ENCODE peak calls at places on chromosomes 13 and 19, in six cellular contexts. Z, O, E, Y, J and K are unnamed samples.

GRCh38 chr19:644363-644762 is 4.7 kb downstream of the FGF22 start:
- DNase-seq in Z (no peak), O (no peak), E (no peak), Y (no peak), J (no peak), K (no peak)

GRCh38 chr19:6794817-6795431 is 22.4 kb downstream of the VAV1 start:
- DNase-seq in Z (no peak), O (no peak), E (no peak), Y (no peak), J (no peak), K (peak; percentile 4)

GRCh38 chr13:83825676-83826075 is 56.6 kb downstream of the SLITRK1 start:
- DNase-seq in Z (no peak), O (no peak), E (no peak), Y (no peak), J (no peak), K (no peak)

GRCh38 chr19:39506944-39507714 is 7.8 kb upstream of the SELENOV start:
- DNase-seq in Z (no peak), O (peak; percentile 74), E (peak; percentile 79), Y (peak; percentile 86), J (peak; percentile 80), K (peak; percentile 79)

GRCh38 chr13:74066937-74067336 is 67.3 kb downstream of the KLF12 start:
- DNase-seq in Z (no peak), O (peak; percentile 18), E (peak; percentile 20), Y (no peak), J (peak; percentile 47), K (no peak)

GRCh38 chr13:65540064-65540635 is 1690.0 kb downstream of the PCDH9 start:
- DNase-seq in Z (no peak), O (peak; percentile 39), E (no peak), Y (no peak), J (peak; percentile 2), K (no peak)

GRCh38 chr13:77898097-77898496 is 20.5 kb downstream of the EDNRB start:
- DNase-seq in Z (no peak), O (no peak), E (peak; percentile 62), Y (no peak), J (no peak), K (peak; percentile 64)

GRCh38 chr19:681638-682037 is 5.4 kb downstream of the FSTL3 start:
- DNase-seq in Z (no peak), O (no peak), E (no peak), Y (no peak), J (no peak), K (no peak)